ENCODE peak calls at places on chromosomes 11 and 22, in five cellular contexts. One of them, this sample, is unnamed.
A peak's percentile ranks its signal among the peaks of the same experiment; 100 is the strongest.

GRCh38 chr11:134223836-134224709 is at the start of the genes NCAPD3 and VPS26B:
- DNase-seq in HS-27A: peak; percentile 33
- DNase-seq in GM19239: peak; percentile 83
- DNase-seq in MM.1S: peak; percentile 97
- DNase-seq in Peyer's patch: peak; percentile 99
- DNase-seq in this sample: peak; percentile 97

GRCh38 chr11:30474151-30474954 is 111.8 kb downstream of the MPPED2 start:
- DNase-seq in HS-27A: no peak
- DNase-seq in GM19239: no peak
- DNase-seq in MM.1S: no peak
- DNase-seq in Peyer's patch: no peak
- DNase-seq in this sample: no peak

GRCh38 chr11:69538840-69539239 is 57.4 kb downstream of the LINC01488 start:
- DNase-seq in HS-27A: no peak
- DNase-seq in GM19239: no peak
- DNase-seq in MM.1S: no peak
- DNase-seq in Peyer's patch: no peak
- DNase-seq in this sample: no peak

GRCh38 chr22:46201059-46201757 is 48.9 kb downstream of the CDPF1 start:
- DNase-seq in HS-27A: no peak
- DNase-seq in GM19239: no peak
- DNase-seq in MM.1S: no peak
- DNase-seq in Peyer's patch: peak; percentile 70
- DNase-seq in this sample: peak; percentile 42

GRCh38 chr11:105699203-105699602 is 89.3 kb downstream of the GRIA4 start:
- DNase-seq in HS-27A: no peak
- DNase-seq in GM19239: no peak
- DNase-seq in MM.1S: peak; percentile 66
- DNase-seq in Peyer's patch: no peak
- DNase-seq in this sample: no peak

GRCh38 chr11:101127699-101128570 is 1.7 kb downstream of the PGR start:
- DNase-seq in HS-27A: no peak
- DNase-seq in GM19239: no peak
- DNase-seq in MM.1S: no peak
- DNase-seq in Peyer's patch: peak; percentile 43
- DNase-seq in this sample: peak; percentile 54

GRCh38 chr11:19935507-19935906 is 222.9 kb downstream of the NAV2 start:
- DNase-seq in HS-27A: peak; percentile 80
- DNase-seq in GM19239: no peak
- DNase-seq in MM.1S: no peak
- DNase-seq in Peyer's patch: no peak
- DNase-seq in this sample: no peak

GRCh38 chr11:45285289-45285828 is 782 bp downstream of the SYT13 start:
- DNase-seq in HS-27A: no peak
- DNase-seq in GM19239: no peak
- DNase-seq in MM.1S: no peak
- DNase-seq in Peyer's patch: no peak
- DNase-seq in this sample: no peak

GRCh38 chr11:33116535-33116934 is 44.7 kb downstream of the CSTF3 start:
- DNase-seq in HS-27A: no peak
- DNase-seq in GM19239: no peak
- DNase-seq in MM.1S: no peak
- DNase-seq in Peyer's patch: no peak
- DNase-seq in this sample: no peak

GRCh38 chr11:76153609-76153949 is 52.7 kb downstream of the WNT11 start:
- DNase-seq in HS-27A: no peak
- DNase-seq in GM19239: no peak
- DNase-seq in MM.1S: no peak
- DNase-seq in Peyer's patch: no peak
- DNase-seq in this sample: peak; percentile 27

GRCh38 chr22:44410396-44411056 is 87.5 kb downstream of the RTL6 start:
- DNase-seq in HS-27A: no peak
- DNase-seq in GM19239: no peak
- DNase-seq in MM.1S: no peak
- DNase-seq in Peyer's patch: no peak
- DNase-seq in this sample: no peak

GRCh38 chr11:2702771-2703486 is 3.1 kb upstream of the KCNQ1OT1 start:
- DNase-seq in HS-27A: no peak
- DNase-seq in GM19239: no peak
- DNase-seq in MM.1S: no peak
- DNase-seq in Peyer's patch: no peak
- DNase-seq in this sample: no peak

GRCh38 chr22:27397036-27397947 is 404.3 kb downstream of the MN1 start:
- DNase-seq in HS-27A: no peak
- DNase-seq in GM19239: no peak
- DNase-seq in MM.1S: no peak
- DNase-seq in Peyer's patch: no peak
- DNase-seq in this sample: no peak

GRCh38 chr11:83571301-83571700 is 285.1 kb upstream of the CCDC90B start:
- DNase-seq in HS-27A: no peak
- DNase-seq in GM19239: no peak
- DNase-seq in MM.1S: no peak
- DNase-seq in Peyer's patch: no peak
- DNase-seq in this sample: no peak

GRCh38 chr11:77154381-77155081 is 26.5 kb downstream of the MYO7A start:
- DNase-seq in HS-27A: no peak
- DNase-seq in GM19239: no peak
- DNase-seq in MM.1S: no peak
- DNase-seq in Peyer's patch: no peak
- DNase-seq in this sample: no peak

GRCh38 chr11:45930031-45930794 is 7.8 kb downstream of the LARGE2 start:
- DNase-seq in HS-27A: no peak
- DNase-seq in GM19239: peak; percentile 91
- DNase-seq in MM.1S: peak; percentile 83
- DNase-seq in Peyer's patch: peak; percentile 93
- DNase-seq in this sample: no peak

GRCh38 chr22:50605349-50606074 is 4.9 kb downstream of the MAPK8IP2 start:
- DNase-seq in HS-27A: no peak
- DNase-seq in GM19239: no peak
- DNase-seq in MM.1S: no peak
- DNase-seq in Peyer's patch: no peak
- DNase-seq in this sample: no peak